ENCODE peak calls at places on chromosome 13, in nine cellular contexts. X, Y, E, W, A, F, K, Z and I are unnamed samples.

GRCh38 chr13:27605610-27606200 is 14.6 kb downstream of the LNX2 start:
- DNase-seq in X (no peak), F (no peak), E (no peak), W (no peak), A (no peak), Z (no peak), K (no peak), Y (no peak), I (no peak)

GRCh38 chr13:31951215-31951678 is 80.3 kb upstream of the FRY start:
- DNase-seq in X (peak), W (no peak), Z (peak), A (no peak), K (peak), F (no peak), Y (peak), E (peak), I (peak)

GRCh38 chr13:36297600-36298338 is at the start of gene CCDC169:
- DNase-seq in A (peak), W (peak), K (peak), E (peak), X (peak), F (peak), Y (peak), Z (peak), I (peak)

GRCh38 chr13:112587359-112587766 is 590 bp downstream of the TUBGCP3 start:
- DNase-seq in X (peak), K (peak), W (peak), Y (peak), E (peak), F (peak), A (peak), Z (peak), I (peak)

GRCh38 chr13:74930402-74931165 is 551.4 kb downstream of the TBC1D4 start:
- DNase-seq in A (no peak), K (no peak), Z (no peak), W (no peak), X (peak), E (no peak), Y (no peak), F (no peak), I (no peak)

GRCh38 chr13:80504453-80504852 is 163.5 kb upstream of the SPRY2 start:
- DNase-seq in Z (no peak), X (no peak), K (no peak), Y (no peak), A (no peak), W (no peak), F (no peak), E (peak), I (no peak)

GRCh38 chr13:80338781-80339577 is 1.9 kb downstream of the SPRY2 start:
- DNase-seq in Z (peak), K (peak), X (peak), Y (peak), E (peak), F (no peak), W (peak), A (peak), I (peak)

GRCh38 chr13:31940076-31940475 is 91.5 kb upstream of the FRY start:
- DNase-seq in Y (no peak), W (no peak), Z (no peak), E (no peak), K (no peak), X (no peak), F (no peak), A (no peak), I (no peak)

GRCh38 chr13:23020246-23020843 is 160.4 kb upstream of the SGCG start:
- DNase-seq in K (no peak), W (no peak), Y (peak), E (peak), X (peak), Z (peak), F (no peak), A (peak), I (peak)

GRCh38 chr13:23852351-23852750 is 36.8 kb downstream of the MIPEP start:
- DNase-seq in F (no peak), A (no peak), K (no peak), Z (no peak), E (no peak), Y (no peak), X (no peak), W (no peak), I (no peak)

GRCh38 chr13:24228852-24229458 is 68.4 kb downstream of the SPATA13 start:
- DNase-seq in F (no peak), W (no peak), E (no peak), A (peak), Z (peak), Y (no peak), K (no peak), X (peak), I (peak)

GRCh38 chr13:51761638-51762350 is 42.2 kb downstream of the DHRS12 start:
- DNase-seq in Z (no peak), W (no peak), A (no peak), X (peak), Y (no peak), E (no peak), K (no peak), F (no peak), I (no peak)

GRCh38 chr13:49248433-49249002 is 793 bp downstream of the CDADC1 start:
- DNase-seq in K (no peak), F (no peak), A (no peak), X (peak), W (no peak), Y (no peak), Z (no peak), E (peak), I (peak)

GRCh38 chr13:109744512-109745051 is 41.8 kb downstream of the IRS2 start:
- DNase-seq in Y (no peak), E (no peak), Z (no peak), F (peak), A (no peak), X (no peak), W (no peak), K (peak), I (no peak)

GRCh38 chr13:64234255-64234654 is 2818.6 kb upstream of the PCDH20 start:
- DNase-seq in X (no peak), F (no peak), K (no peak), Z (no peak), A (no peak), Y (no peak), W (no peak), E (no peak), I (no peak)

GRCh38 chr13:98796798-98797197 is 44.3 kb upstream of the SLC15A1 start:
- DNase-seq in K (no peak), A (no peak), Y (no peak), X (no peak), Z (no peak), F (no peak), E (no peak), W (no peak), I (no peak)